ENCODE peak calls at places on chromosomes 16 and 17, in six cellular contexts. One of them, this sample, is unnamed.

GRCh38 chr17:51807460-51807859 is 351.1 kb downstream of the CA10 start:
- DNase-seq in NCI-H146: no peak
- DNase-seq in neural progenitor cell: no peak
- DNase-seq in thoracic aorta: no peak
- DNase-seq in EH: no peak
- DNase-seq in GM12892: no peak
- DNase-seq in this sample: no peak

GRCh38 chr17:49976828-49977202 is 7.8 kb downstream of the DLX4 start:
- DNase-seq in GM12892: no peak
- DNase-seq in neural progenitor cell: no peak
- DNase-seq in thoracic aorta: no peak
- DNase-seq in EH: no peak
- DNase-seq in NCI-H146: no peak
- DNase-seq in this sample: no peak

GRCh38 chr16:80931985-80932720 is 74.5 kb downstream of the CMC2 start:
- DNase-seq in thoracic aorta: no peak
- DNase-seq in EH: peak
- DNase-seq in neural progenitor cell: peak
- DNase-seq in GM12892: peak
- DNase-seq in NCI-H146: peak
- DNase-seq in this sample: peak

GRCh38 chr16:17434006-17434405 is 36.8 kb downstream of the XYLT1 start:
- DNase-seq in NCI-H146: no peak
- DNase-seq in thoracic aorta: no peak
- DNase-seq in neural progenitor cell: no peak
- DNase-seq in GM12892: no peak
- DNase-seq in EH: no peak
- DNase-seq in this sample: peak

GRCh38 chr17:72136692-72137550 is 16.1 kb downstream of the SOX9 start:
- DNase-seq in GM12892: no peak
- DNase-seq in NCI-H146: no peak
- DNase-seq in thoracic aorta: no peak
- DNase-seq in neural progenitor cell: no peak
- DNase-seq in EH: peak
- DNase-seq in this sample: no peak

GRCh38 chr17:28940675-28941074 is 10.6 kb downstream of the PHF12 start:
- DNase-seq in GM12892: no peak
- DNase-seq in EH: no peak
- DNase-seq in thoracic aorta: no peak
- DNase-seq in NCI-H146: no peak
- DNase-seq in neural progenitor cell: peak
- DNase-seq in this sample: no peak

GRCh38 chr17:66679631-66680517 is 155.0 kb upstream of the CACNG5 start:
- DNase-seq in GM12892: no peak
- DNase-seq in neural progenitor cell: no peak
- DNase-seq in EH: no peak
- DNase-seq in NCI-H146: no peak
- DNase-seq in thoracic aorta: no peak
- DNase-seq in this sample: no peak

GRCh38 chr17:74145756-74146155 is 57.7 kb upstream of the RPL38 start:
- DNase-seq in NCI-H146: no peak
- DNase-seq in thoracic aorta: no peak
- DNase-seq in neural progenitor cell: no peak
- DNase-seq in EH: no peak
- DNase-seq in GM12892: no peak
- DNase-seq in this sample: peak

GRCh38 chr16:7304257-7304656 is 28.4 kb upstream of the RBFOX1 start:
- DNase-seq in EH: no peak
- DNase-seq in GM12892: no peak
- DNase-seq in neural progenitor cell: peak
- DNase-seq in NCI-H146: peak
- DNase-seq in thoracic aorta: no peak
- DNase-seq in this sample: no peak

GRCh38 chr16:80084163-80084562 is 456.6 kb upstream of the DYNLRB2 start:
- DNase-seq in NCI-H146: no peak
- DNase-seq in EH: no peak
- DNase-seq in neural progenitor cell: no peak
- DNase-seq in GM12892: no peak
- DNase-seq in thoracic aorta: no peak
- DNase-seq in this sample: no peak

GRCh38 chr16:72426416-72426815 is 254.5 kb upstream of the PMFBP1 start:
- DNase-seq in neural progenitor cell: no peak
- DNase-seq in GM12892: no peak
- DNase-seq in NCI-H146: no peak
- DNase-seq in EH: no peak
- DNase-seq in thoracic aorta: no peak
- DNase-seq in this sample: no peak

GRCh38 chr17:51035436-51035835 is 85.2 kb downstream of the SPAG9 start:
- DNase-seq in GM12892: no peak
- DNase-seq in NCI-H146: no peak
- DNase-seq in neural progenitor cell: peak
- DNase-seq in thoracic aorta: no peak
- DNase-seq in EH: peak
- DNase-seq in this sample: no peak

GRCh38 chr16:67544329-67544841 is 15.8 kb downstream of the RIPOR1 start:
- DNase-seq in NCI-H146: no peak
- DNase-seq in neural progenitor cell: no peak
- DNase-seq in GM12892: peak
- DNase-seq in thoracic aorta: no peak
- DNase-seq in EH: no peak
- DNase-seq in this sample: no peak

GRCh38 chr16:78244131-78244899 is 144.9 kb downstream of the WWOX start:
- DNase-seq in neural progenitor cell: peak
- DNase-seq in GM12892: no peak
- DNase-seq in NCI-H146: no peak
- DNase-seq in EH: no peak
- DNase-seq in thoracic aorta: no peak
- DNase-seq in this sample: no peak

GRCh38 chr17:41499714-41500113 is 5.7 kb downstream of the KRT13 start:
- DNase-seq in neural progenitor cell: no peak
- DNase-seq in NCI-H146: no peak
- DNase-seq in EH: no peak
- DNase-seq in thoracic aorta: no peak
- DNase-seq in GM12892: no peak
- DNase-seq in this sample: no peak

GRCh38 chr17:49227436-49228261 is 2.9 kb downstream of the PHOSPHO1 start:
- DNase-seq in GM12892: peak
- DNase-seq in EH: peak
- DNase-seq in NCI-H146: peak
- DNase-seq in thoracic aorta: no peak
- DNase-seq in neural progenitor cell: peak
- DNase-seq in this sample: peak

GRCh38 chr17:40699359-40699758 is 4.2 kb downstream of the KRT24 start:
- DNase-seq in GM12892: no peak
- DNase-seq in EH: no peak
- DNase-seq in NCI-H146: no peak
- DNase-seq in neural progenitor cell: no peak
- DNase-seq in thoracic aorta: no peak
- DNase-seq in this sample: no peak

GRCh38 chr17:29608986-29609385 is 13.7 kb downstream of the CORO6 start:
- DNase-seq in thoracic aorta: no peak
- DNase-seq in EH: no peak
- DNase-seq in NCI-H146: no peak
- DNase-seq in GM12892: no peak
- DNase-seq in neural progenitor cell: no peak
- DNase-seq in this sample: no peak

GRCh38 chr16:19882186-19882585 is 2.5 kb downstream of the GPRC5B start:
- DNase-seq in NCI-H146: peak
- DNase-seq in thoracic aorta: no peak
- DNase-seq in EH: no peak
- DNase-seq in neural progenitor cell: peak
- DNase-seq in GM12892: no peak
- DNase-seq in this sample: no peak

GRCh38 chr16:24851700-24852099 is 5.9 kb downstream of the SLC5A11 start:
- DNase-seq in GM12892: no peak
- DNase-seq in NCI-H146: no peak
- DNase-seq in thoracic aorta: no peak
- DNase-seq in EH: peak
- DNase-seq in neural progenitor cell: no peak
- DNase-seq in this sample: no peak

GRCh38 chr17:72657467-72658317 is 434.8 kb downstream of the SLC39A11 start:
- DNase-seq in NCI-H146: peak
- DNase-seq in thoracic aorta: no peak
- DNase-seq in GM12892: no peak
- DNase-seq in EH: peak
- DNase-seq in neural progenitor cell: no peak
- DNase-seq in this sample: no peak

GRCh38 chr17:6489016-6489550 is 44.8 kb downstream of the PIMREG start:
- DNase-seq in EH: no peak
- DNase-seq in GM12892: no peak
- DNase-seq in thoracic aorta: no peak
- DNase-seq in NCI-H146: no peak
- DNase-seq in neural progenitor cell: no peak
- DNase-seq in this sample: no peak

GRCh38 chr17:75692976-75693375 is 25.8 kb downstream of the SAP30BP start:
- DNase-seq in thoracic aorta: no peak
- DNase-seq in GM12892: no peak
- DNase-seq in NCI-H146: no peak
- DNase-seq in neural progenitor cell: no peak
- DNase-seq in EH: peak
- DNase-seq in this sample: no peak

GRCh38 chr17:51014129-51014528 is 106.5 kb downstream of the SPAG9 start:
- DNase-seq in thoracic aorta: no peak
- DNase-seq in neural progenitor cell: no peak
- DNase-seq in EH: no peak
- DNase-seq in GM12892: no peak
- DNase-seq in NCI-H146: no peak
- DNase-seq in this sample: no peak

GRCh38 chr17:789160-789840 is 7.1 kb downstream of the MRM3 start:
- DNase-seq in thoracic aorta: no peak
- DNase-seq in EH: no peak
- DNase-seq in NCI-H146: no peak
- DNase-seq in GM12892: no peak
- DNase-seq in neural progenitor cell: no peak
- DNase-seq in this sample: no peak

GRCh38 chr17:34894971-34895370 is 66.3 kb downstream of the CCT6B start:
- DNase-seq in thoracic aorta: no peak
- DNase-seq in NCI-H146: no peak
- DNase-seq in GM12892: no peak
- DNase-seq in EH: no peak
- DNase-seq in neural progenitor cell: no peak
- DNase-seq in this sample: no peak

GRCh38 chr16:85430523-85431381 is 182.4 kb upstream of the GSE1 start:
- DNase-seq in thoracic aorta: no peak
- DNase-seq in NCI-H146: no peak
- DNase-seq in neural progenitor cell: no peak
- DNase-seq in EH: no peak
- DNase-seq in GM12892: no peak
- DNase-seq in this sample: peak

GRCh38 chr17:2690165-2691068 is 21.1 kb downstream of the CLUH start:
- DNase-seq in EH: no peak
- DNase-seq in GM12892: peak
- DNase-seq in thoracic aorta: no peak
- DNase-seq in neural progenitor cell: no peak
- DNase-seq in NCI-H146: no peak
- DNase-seq in this sample: no peak